ENCODE peak calls at places on chromosomes 12 and 14, in eight cellular contexts. W is BJ, N is fibroblast of the aortic adventitia, A is ovary, U is lower lobe of right lung, S is upper lobe of left lung, J is mammary epithelial cell, H is testis. P is an unnamed sample.
A peak's percentile ranks its signal among the peaks of the same experiment; 100 is the strongest.

GRCh38 chr14:74647834-74648361 is 35.9 kb upstream of the LTBP2 start:
- DNase-seq in W (no peak), N (no peak), A (peak; percentile 71), U (no peak), S (no peak), J (peak; percentile 57), H (peak; percentile 33), P (peak; percentile 30)

GRCh38 chr14:105499256-105500035 is 8.4 kb downstream of the TEDC1 start:
- DNase-seq in W (no peak), N (no peak), A (no peak), U (no peak), S (peak; percentile 77), J (no peak), H (peak; percentile 50), P (peak; percentile 41)

GRCh38 chr12:92002673-92003382 is 142.8 kb downstream of the BTG1 start:
- DNase-seq in W (no peak), N (peak; percentile 65), A (no peak), U (no peak), S (no peak), J (no peak), H (no peak), P (no peak)

GRCh38 chr14:93906341-93907329 is 20.5 kb upstream of the FAM181A start:
- DNase-seq in W (no peak), N (peak; percentile 17), A (no peak), U (peak; percentile 73), S (no peak), J (peak; percentile 43), H (peak; percentile 70), P (peak; percentile 81)

GRCh38 chr14:71328183-71328582 is 420.9 kb downstream of the PCNX1 start:
- DNase-seq in W (no peak), N (no peak), A (no peak), U (no peak), S (no peak), J (no peak), H (no peak), P (no peak)

GRCh38 chr12:24133385-24133784 is 183.9 kb upstream of the SOX5 start:
- DNase-seq in W (no peak), N (no peak), A (no peak), U (no peak), S (no peak), J (no peak), H (no peak), P (no peak)

GRCh38 chr14:102445066-102445465 is 64.5 kb downstream of the ANKRD9 start:
- DNase-seq in W (no peak), N (no peak), A (no peak), U (no peak), S (no peak), J (no peak), H (no peak), P (no peak)

GRCh38 chr14:84403585-84403984 is 1126.4 kb upstream of the FLRT2 start:
- DNase-seq in W (no peak), N (no peak), A (no peak), U (no peak), S (no peak), J (no peak), H (no peak), P (no peak)

GRCh38 chr12:130620281-130620680 is 95.8 kb downstream of the RIMBP2 start:
- DNase-seq in W (no peak), N (no peak), A (no peak), U (no peak), S (no peak), J (no peak), H (no peak), P (no peak)

GRCh38 chr14:90839889-90840266 is 23.6 kb upstream of the TTC7B start:
- DNase-seq in W (no peak), N (no peak), A (no peak), U (no peak), S (no peak), J (no peak), H (peak; percentile 4), P (no peak)

GRCh38 chr12:15728118-15728598 is 61.0 kb downstream of the EPS8 start:
- DNase-seq in W (peak; percentile 37), N (peak; percentile 80), A (no peak), U (no peak), S (no peak), J (peak; percentile 73), H (no peak), P (no peak)
- H3K4me3 ChIP-seq in W (no peak overlapping the region), N (no peak overlapping the region), A (no peak overlapping the region), U (no peak overlapping the region), S (no peak overlapping the region), J (no peak overlapping the region), H (no peak overlapping the region), P (no peak overlapping the region)

GRCh38 chr14:103547455-103547940 is 15.0 kb downstream of the BAG5 start:
- DNase-seq in W (no peak), N (no peak), A (peak; percentile 15), U (peak; percentile 34), S (no peak), J (no peak), H (no peak), P (peak; percentile 6)
- TF ChIP-seq CTCF in W (no peak), N (no peak), A (no peak), U (no peak), S (no peak), J (no peak), H (no peak), P (no peak)

GRCh38 chr12:123269395-123269892 is 2.2 kb downstream of the CDK2AP1 start:
- DNase-seq in W (no peak), N (peak; percentile 58), A (peak; percentile 66), U (peak; percentile 76), S (peak; percentile 90), J (peak; percentile 61), H (peak; percentile 93), P (peak; percentile 93)

GRCh38 chr12:123270380-123271181 is 1.1 kb downstream of the CDK2AP1 start:
- DNase-seq in W (no peak), N (peak; percentile 27), A (peak; percentile 54), U (no peak), S (peak; percentile 89), J (peak; percentile 35), H (no peak), P (peak; percentile 26)

GRCh38 chr12:123273166-123273565 is 1.5 kb upstream of the CDK2AP1 start:
- DNase-seq in W (no peak), N (no peak), A (peak; percentile 22), U (no peak), S (no peak), J (no peak), H (no peak), P (no peak)

GRCh38 chr12:123269980-123270379 is 1.7 kb downstream of the CDK2AP1 start:
- DNase-seq in W (no peak), N (no peak), A (no peak), U (no peak), S (no peak), J (peak; percentile 29), H (no peak), P (no peak)

DNA sequence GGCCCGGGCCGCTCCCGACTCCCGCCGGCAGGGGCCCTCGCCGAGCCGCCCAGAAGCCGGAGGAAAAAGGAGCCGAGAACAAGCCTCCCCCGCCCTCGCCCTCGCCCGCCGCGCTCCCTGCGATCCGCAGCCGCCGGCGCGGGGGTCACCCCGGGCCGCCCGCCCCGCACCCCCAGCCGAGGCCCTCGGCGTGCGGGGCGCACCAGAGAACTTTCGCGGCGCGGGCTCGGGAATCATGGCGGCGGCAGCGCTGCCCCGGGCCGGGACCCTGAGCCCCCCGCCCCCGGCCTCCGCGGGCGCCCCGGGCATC is 519 bp downstream of the CDK2AP1 start:
- DNase-seq in W (no peak), N (peak; percentile 44), A (peak; percentile 76), U (peak; percentile 84), S (peak; percentile 96), J (peak; percentile 40), H (peak; percentile 71), P (peak; percentile 85)
- H3K4me3 ChIP-seq in W (peak overlapping the region; percentile 84), N (peak overlapping the region; percentile 85), A (peak overlapping the region; percentile 69), U (peak overlapping the region; percentile 56), S (peak overlapping the region; percentile 86), J (no peak overlapping the region), H (peak overlapping the region; percentile 77), P (peak overlapping the region; percentile 64)

DNA sequence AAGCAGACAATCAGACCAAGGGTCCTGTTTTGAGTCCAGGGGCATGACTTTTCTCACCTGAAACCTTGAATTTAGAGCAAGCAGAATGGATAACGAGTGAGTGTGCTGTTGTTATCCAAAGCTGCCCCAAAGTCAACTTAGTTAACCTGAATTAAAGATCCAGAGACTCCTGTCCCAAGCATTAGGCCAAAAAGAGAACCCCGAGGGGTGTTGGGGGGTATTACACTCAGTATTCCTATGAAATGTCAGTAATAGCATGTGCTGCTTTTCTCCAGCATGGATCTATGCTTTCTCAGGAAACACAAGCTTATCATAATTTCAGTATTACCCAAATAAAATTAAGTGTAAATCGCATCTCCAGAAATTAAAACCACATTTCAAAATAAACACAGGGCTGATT is 19.0 kb downstream of the EIF4B start:
- DNase-seq in W (no peak), N (no peak), A (no peak), U (no peak), S (no peak), J (no peak), H (no peak), P (no peak)
- TF ChIP-seq CTCF in W (no peak), N (no peak), A (no peak), U (no peak), S (no peak), J (no peak), H (no peak), P (no peak)

GRCh38 chr12:128863957-128864356 is 10.7 kb downstream of the GLT1D1 start:
- DNase-seq in W (no peak), N (no peak), A (no peak), U (no peak), S (no peak), J (no peak), H (no peak), P (no peak)

GRCh38 chr12:128864516-128865186 is 11.4 kb downstream of the GLT1D1 start:
- DNase-seq in W (no peak), N (no peak), A (no peak), U (no peak), S (peak; percentile 25), J (no peak), H (no peak), P (no peak)

GRCh38 chr12:128859311-128859710 is 6.0 kb downstream of the GLT1D1 start:
- DNase-seq in W (no peak), N (no peak), A (no peak), U (no peak), S (no peak), J (no peak), H (no peak), P (no peak)

GRCh38 chr12:128857173-128857770 is 4.0 kb downstream of the GLT1D1 start:
- DNase-seq in W (no peak), N (no peak), A (no peak), U (peak; percentile 73), S (no peak), J (no peak), H (no peak), P (no peak)

DNA sequence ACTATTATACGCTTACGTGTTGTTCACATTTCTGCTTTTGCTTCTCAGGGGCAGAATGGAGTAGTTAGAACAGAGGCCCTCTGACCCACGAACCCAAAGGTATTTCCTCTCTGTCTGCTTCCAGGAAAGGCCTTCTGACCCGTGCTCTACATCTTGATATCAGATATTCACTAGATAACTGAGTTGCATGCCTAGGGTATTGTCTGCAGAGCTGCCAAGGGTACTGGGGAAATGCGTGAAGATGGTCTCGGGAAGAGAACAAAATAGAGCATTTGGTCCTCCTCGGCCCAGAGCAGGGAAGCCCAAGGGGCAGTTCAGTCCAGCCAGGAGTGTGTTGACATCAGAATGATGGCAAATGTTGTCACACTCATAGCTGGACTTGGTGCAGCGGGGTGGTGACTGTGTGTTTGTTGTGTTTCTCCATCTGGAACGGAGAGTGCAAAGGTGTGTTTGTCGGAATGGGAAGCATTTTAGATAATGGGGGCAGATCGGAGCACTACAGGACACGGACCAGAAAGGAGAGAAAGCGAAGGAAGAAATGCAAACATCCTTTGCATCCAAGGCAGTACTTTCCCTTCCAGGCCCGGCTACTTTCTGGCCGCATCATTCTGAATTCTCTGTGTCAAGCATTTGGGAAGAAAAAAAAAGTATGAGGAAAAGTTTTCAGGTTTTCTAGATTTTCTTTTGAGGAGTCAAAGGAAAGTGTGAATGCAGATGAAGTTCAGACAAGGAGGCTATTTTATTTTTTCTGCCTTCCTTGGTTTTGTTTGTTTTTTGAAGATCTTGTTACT is 8.1 kb downstream of the GLT1D1 start:
- DNase-seq in W (no peak), N (no peak), A (no peak), U (no peak), S (no peak), J (no peak), H (no peak), P (no peak)
- H3K4me3 ChIP-seq in W (no peak overlapping the region), N (no peak overlapping the region), A (no peak overlapping the region), U (no peak overlapping the region), S (no peak overlapping the region), J (no peak overlapping the region), H (no peak overlapping the region), P (no peak overlapping the region)

P was measured in BE2C.